ENCODE peak calls at places on chromosomes 6 and 20, in five cellular contexts. One of them, this sample, is unnamed.
A peak's percentile ranks its signal among the peaks of the same experiment; 100 is the strongest.

GRCh38 chr6:3885262-3886036 is 36.3 kb downstream of the FAM50B start:
- DNase-seq in pancreas: peak; percentile 28
- DNase-seq in psoas muscle: no peak
- DNase-seq in CD8-positive, alpha-beta memory T cell: no peak
- DNase-seq in neural progenitor cell: no peak
- DNase-seq in this sample: no peak

GRCh38 chr6:170231496-170232185 is 59.2 kb downstream of the DLL1 start:
- DNase-seq in CD8-positive, alpha-beta memory T cell: no peak
- DNase-seq in neural progenitor cell: peak; percentile 64
- DNase-seq in psoas muscle: no peak
- DNase-seq in pancreas: no peak
- DNase-seq in this sample: peak; percentile 61

GRCh38 chr20:32449890-32450401 is 91.8 kb downstream of the ASXL1 start:
- DNase-seq in neural progenitor cell: no peak
- DNase-seq in CD8-positive, alpha-beta memory T cell: no peak
- DNase-seq in pancreas: peak; percentile 16
- DNase-seq in psoas muscle: no peak
- DNase-seq in this sample: no peak

GRCh38 chr6:143288923-143289322 is 161.6 kb downstream of the ADAT2 start:
- DNase-seq in neural progenitor cell: no peak
- DNase-seq in CD8-positive, alpha-beta memory T cell: no peak
- DNase-seq in psoas muscle: no peak
- DNase-seq in pancreas: no peak
- DNase-seq in this sample: no peak

GRCh38 chr20:36252511-36252910 is 16.2 kb downstream of the AAR2 start:
- DNase-seq in pancreas: no peak
- DNase-seq in CD8-positive, alpha-beta memory T cell: no peak
- DNase-seq in neural progenitor cell: no peak
- DNase-seq in psoas muscle: no peak
- DNase-seq in this sample: no peak

GRCh38 chr6:44966449-44967091 is 361.6 kb upstream of the RUNX2 start:
- DNase-seq in psoas muscle: no peak
- DNase-seq in neural progenitor cell: no peak
- DNase-seq in pancreas: no peak
- DNase-seq in CD8-positive, alpha-beta memory T cell: no peak
- DNase-seq in this sample: no peak

GRCh38 chr6:160030103-160030502 is 61.2 kb downstream of the IGF2R start:
- DNase-seq in psoas muscle: peak; percentile 92
- DNase-seq in neural progenitor cell: peak; percentile 80
- DNase-seq in pancreas: peak; percentile 68
- DNase-seq in CD8-positive, alpha-beta memory T cell: no peak
- DNase-seq in this sample: peak; percentile 95

GRCh38 chr20:57398231-57398821 is 7.1 kb downstream of the RBM38 start:
- DNase-seq in psoas muscle: peak; percentile 81
- DNase-seq in neural progenitor cell: no peak
- DNase-seq in CD8-positive, alpha-beta memory T cell: peak; percentile 97
- DNase-seq in pancreas: peak; percentile 25
- DNase-seq in this sample: peak; percentile 59

GRCh38 chr6:142356271-142356938 is 54.6 kb downstream of the ADGRG6 start:
- DNase-seq in CD8-positive, alpha-beta memory T cell: no peak
- DNase-seq in neural progenitor cell: no peak
- DNase-seq in psoas muscle: no peak
- DNase-seq in pancreas: no peak
- DNase-seq in this sample: no peak

GRCh38 chr6:56820060-56820459 is 134.8 kb upstream of the BEND6 start:
- DNase-seq in psoas muscle: no peak
- DNase-seq in CD8-positive, alpha-beta memory T cell: no peak
- DNase-seq in pancreas: no peak
- DNase-seq in neural progenitor cell: no peak
- DNase-seq in this sample: no peak

GRCh38 chr6:26270903-26271639 is 93.9 kb upstream of the BTN3A2 start:
- DNase-seq in neural progenitor cell: peak; percentile 93
- DNase-seq in psoas muscle: no peak
- DNase-seq in pancreas: no peak
- DNase-seq in CD8-positive, alpha-beta memory T cell: peak; percentile 82
- DNase-seq in this sample: peak; percentile 79

GRCh38 chr6:108117427-108118358 is 43.2 kb upstream of the OSTM1 start:
- DNase-seq in CD8-positive, alpha-beta memory T cell: peak; percentile 26
- DNase-seq in pancreas: no peak
- DNase-seq in psoas muscle: peak; percentile 31
- DNase-seq in neural progenitor cell: peak; percentile 63
- DNase-seq in this sample: peak; percentile 78

GRCh38 chr6:23174781-23175361 is 605.5 kb downstream of the HDGFL1 start:
- DNase-seq in neural progenitor cell: no peak
- DNase-seq in CD8-positive, alpha-beta memory T cell: no peak
- DNase-seq in pancreas: no peak
- DNase-seq in psoas muscle: no peak
- DNase-seq in this sample: no peak

GRCh38 chr6:7959453-7959852 is 48.9 kb upstream of the TXNDC5 start:
- DNase-seq in CD8-positive, alpha-beta memory T cell: no peak
- DNase-seq in pancreas: no peak
- DNase-seq in neural progenitor cell: no peak
- DNase-seq in psoas muscle: no peak
- DNase-seq in this sample: no peak

GRCh38 chr6:116033687-116034303 is 26.9 kb downstream of the FRK start:
- DNase-seq in neural progenitor cell: no peak
- DNase-seq in CD8-positive, alpha-beta memory T cell: no peak
- DNase-seq in psoas muscle: no peak
- DNase-seq in pancreas: no peak
- DNase-seq in this sample: no peak

GRCh38 chr20:54625497-54625896 is 150.1 kb downstream of the DOK5 start:
- DNase-seq in CD8-positive, alpha-beta memory T cell: no peak
- DNase-seq in neural progenitor cell: no peak
- DNase-seq in pancreas: no peak
- DNase-seq in psoas muscle: no peak
- DNase-seq in this sample: no peak

GRCh38 chr20:57474191-57474590 is 50.7 kb downstream of the CTCFL start:
- DNase-seq in neural progenitor cell: no peak
- DNase-seq in CD8-positive, alpha-beta memory T cell: no peak
- DNase-seq in pancreas: no peak
- DNase-seq in psoas muscle: no peak
- DNase-seq in this sample: no peak

GRCh38 chr6:85756982-85757381 is 114.3 kb upstream of the SYNCRIP start:
- DNase-seq in psoas muscle: no peak
- DNase-seq in pancreas: no peak
- DNase-seq in neural progenitor cell: peak; percentile 11
- DNase-seq in CD8-positive, alpha-beta memory T cell: no peak
- DNase-seq in this sample: no peak

GRCh38 chr20:24820345-24820744 is 128.7 kb upstream of the CST7 start:
- DNase-seq in psoas muscle: no peak
- DNase-seq in pancreas: no peak
- DNase-seq in CD8-positive, alpha-beta memory T cell: no peak
- DNase-seq in neural progenitor cell: no peak
- DNase-seq in this sample: no peak

GRCh38 chr20:62122659-62123449 is 579 bp downstream of the LSM14B start:
- DNase-seq in psoas muscle: peak; percentile 52
- DNase-seq in CD8-positive, alpha-beta memory T cell: peak; percentile 46
- DNase-seq in neural progenitor cell: peak; percentile 61
- DNase-seq in pancreas: peak; percentile 55
- DNase-seq in this sample: peak; percentile 65

DNA sequence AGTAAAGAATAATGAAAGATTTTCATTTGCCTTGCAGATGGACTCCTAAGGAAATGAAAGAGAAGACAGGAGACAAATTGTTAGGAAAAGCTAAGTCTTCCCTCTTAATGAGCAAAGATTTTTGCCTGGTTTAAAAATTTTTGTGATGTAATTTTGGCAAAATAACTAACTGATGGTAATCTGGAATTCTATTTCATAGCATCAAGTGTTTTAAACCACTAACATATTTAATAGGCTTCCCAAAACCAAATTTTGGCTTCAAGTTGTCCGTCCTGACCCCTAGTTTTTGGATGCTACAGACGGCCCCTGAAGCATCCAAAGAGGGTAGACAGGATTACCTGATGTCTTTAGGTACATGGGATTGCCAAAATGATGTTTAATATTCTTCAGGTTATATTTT is 124.3 kb downstream of the TPBG start:
- DNase-seq in psoas muscle: no peak
- DNase-seq in CD8-positive, alpha-beta memory T cell: no peak
- DNase-seq in neural progenitor cell: no peak
- DNase-seq in pancreas: no peak
- DNase-seq in this sample: no peak
- H3K9me3 ChIP-seq in psoas muscle: peaks cover 16% of the 10 kb centered on the region
- H3K9me3 ChIP-seq in CD8-positive, alpha-beta memory T cell: no peaks in the 10 kb centered on the region
- H3K9me3 ChIP-seq in neural progenitor cell: peaks cover 43% of the 10 kb centered on the region
- H3K9me3 ChIP-seq in pancreas: peaks cover 3% of the 10 kb centered on the region
- H3K9me3 ChIP-seq in this sample: no peaks in the 10 kb centered on the region

GRCh38 chr6:111870751-111871064 is 2.5 kb downstream of the FYN start:
- DNase-seq in CD8-positive, alpha-beta memory T cell: no peak
- DNase-seq in pancreas: no peak
- DNase-seq in neural progenitor cell: no peak
- DNase-seq in psoas muscle: no peak
- DNase-seq in this sample: no peak
- H3K4me3 ChIP-seq in CD8-positive, alpha-beta memory T cell: peak overlapping the region; percentile 84
- H3K4me3 ChIP-seq in pancreas: no peak overlapping the region
- H3K4me3 ChIP-seq in neural progenitor cell: peak overlapping the region; percentile 55
- H3K4me3 ChIP-seq in psoas muscle: no peak overlapping the region
- H3K4me3 ChIP-seq in this sample: no peak overlapping the region

GRCh38 chr20:37458761-37459160 is 62.3 kb upstream of the NNAT start:
- DNase-seq in psoas muscle: no peak
- DNase-seq in neural progenitor cell: no peak
- DNase-seq in pancreas: no peak
- DNase-seq in CD8-positive, alpha-beta memory T cell: no peak
- DNase-seq in this sample: no peak
- H3K9me3 ChIP-seq in psoas muscle: peaks cover 7% of the 10 kb centered on the region
- H3K9me3 ChIP-seq in neural progenitor cell: no peaks in the 10 kb centered on the region
- H3K9me3 ChIP-seq in pancreas: no peaks in the 10 kb centered on the region
- H3K9me3 ChIP-seq in CD8-positive, alpha-beta memory T cell: peaks cover 9% of the 10 kb centered on the region
- H3K9me3 ChIP-seq in this sample: peaks cover 16% of the 10 kb centered on the region

GRCh38 chr6:106092279-106092678 is 6.1 kb downstream of the PRDM1 start:
- DNase-seq in neural progenitor cell: no peak
- DNase-seq in pancreas: no peak
- DNase-seq in CD8-positive, alpha-beta memory T cell: no peak
- DNase-seq in psoas muscle: no peak
- DNase-seq in this sample: no peak

GRCh38 chr6:106098383-106099234 is 12.5 kb downstream of the PRDM1 start:
- DNase-seq in neural progenitor cell: peak; percentile 40
- DNase-seq in psoas muscle: no peak
- DNase-seq in CD8-positive, alpha-beta memory T cell: peak; percentile 79
- DNase-seq in pancreas: peak; percentile 42
- DNase-seq in this sample: peak; percentile 51

GRCh38 chr6:106094964-106095335 is 8.8 kb downstream of the PRDM1 start:
- DNase-seq in pancreas: no peak
- DNase-seq in psoas muscle: no peak
- DNase-seq in neural progenitor cell: no peak
- DNase-seq in CD8-positive, alpha-beta memory T cell: no peak
- DNase-seq in this sample: no peak

GRCh38 chr6:106097368-106098231 is 11.5 kb downstream of the PRDM1 start:
- DNase-seq in psoas muscle: no peak
- DNase-seq in CD8-positive, alpha-beta memory T cell: peak; percentile 87
- DNase-seq in neural progenitor cell: no peak
- DNase-seq in pancreas: no peak
- DNase-seq in this sample: no peak

DNA sequence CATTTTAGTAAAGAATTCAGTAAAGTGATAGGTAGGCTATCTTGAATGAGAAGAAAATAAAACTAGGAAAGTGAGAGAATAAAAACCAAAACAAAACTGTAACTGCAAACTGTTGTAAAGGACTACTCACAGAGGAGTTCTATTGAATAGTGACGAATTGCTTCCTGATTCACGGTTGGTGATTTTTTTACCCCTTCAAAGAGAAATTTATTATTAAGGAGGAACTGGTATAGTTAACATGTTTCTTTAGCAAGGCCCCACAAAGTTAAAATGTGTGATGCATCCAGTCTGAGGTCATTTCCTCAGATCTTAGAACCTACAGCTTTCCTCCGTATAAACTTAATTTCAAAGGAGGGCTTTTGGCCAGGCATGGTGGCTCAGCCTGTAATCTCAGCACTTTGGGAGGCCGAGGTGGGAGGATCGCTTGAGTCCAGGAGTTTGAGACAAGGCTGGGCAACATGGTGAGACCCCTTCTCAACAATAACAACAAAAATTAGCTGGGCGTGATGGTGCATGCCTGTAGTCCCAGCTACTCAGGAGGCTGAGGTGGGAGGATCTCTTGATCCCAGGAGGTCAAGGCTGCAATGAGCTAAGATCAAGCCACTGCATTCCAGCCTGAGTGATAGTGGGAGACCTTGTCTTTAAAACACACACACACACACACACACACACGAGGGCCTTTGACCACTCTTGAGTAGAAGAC is 8.3 kb downstream of the PRDM1 start:
- DNase-seq in psoas muscle: no peak
- DNase-seq in CD8-positive, alpha-beta memory T cell: peak; percentile 63
- DNase-seq in pancreas: no peak
- DNase-seq in neural progenitor cell: no peak
- DNase-seq in this sample: no peak
- H3K4me3 ChIP-seq in psoas muscle: no peak overlapping the region
- H3K4me3 ChIP-seq in CD8-positive, alpha-beta memory T cell: no peak overlapping the region
- H3K4me3 ChIP-seq in pancreas: no peak overlapping the region
- H3K4me3 ChIP-seq in neural progenitor cell: no peak overlapping the region
- H3K4me3 ChIP-seq in this sample: no peak overlapping the region

GRCh38 chr6:164962805-164963204 is 346.6 kb downstream of the C6orf118 start:
- DNase-seq in pancreas: no peak
- DNase-seq in CD8-positive, alpha-beta memory T cell: no peak
- DNase-seq in psoas muscle: no peak
- DNase-seq in neural progenitor cell: no peak
- DNase-seq in this sample: no peak
- H3K9me3 ChIP-seq in pancreas: no peaks in the 10 kb centered on the region
- H3K9me3 ChIP-seq in CD8-positive, alpha-beta memory T cell: no peaks in the 10 kb centered on the region
- H3K9me3 ChIP-seq in psoas muscle: peaks cover 2% of the 10 kb centered on the region
- H3K9me3 ChIP-seq in neural progenitor cell: no peaks in the 10 kb centered on the region
- H3K9me3 ChIP-seq in this sample: peaks cover 5% of the 10 kb centered on the region

This sample was measured in aorta.